ENCODE peak calls at places on chromosomes 12 and 14, in six cellular contexts. One of them, this sample, is unnamed. For H3K9me3, the result is how much of the 10 kb centered on the place peaks cover.

GRCh38 chr12:42014972-42015371 is 129.7 kb downstream of the GXYLT1 start:
- DNase-seq in neuronal stem cell: no peak
- DNase-seq in neural progenitor cell: peak
- DNase-seq in HepG2: no peak
- DNase-seq in PC-3: no peak
- DNase-seq in adrenal gland: no peak
- DNase-seq in this sample: no peak

GRCh38 chr12:49777800-49778748 is 36.7 kb downstream of the TMBIM6 start:
- DNase-seq in neuronal stem cell: peak
- DNase-seq in neural progenitor cell: peak
- DNase-seq in HepG2: peak
- DNase-seq in PC-3: peak
- DNase-seq in adrenal gland: peak
- DNase-seq in this sample: peak

GRCh38 chr12:111448266-111448830 is 42.6 kb downstream of the SH2B3 start:
- DNase-seq in neuronal stem cell: no peak
- DNase-seq in neural progenitor cell: no peak
- DNase-seq in HepG2: no peak
- DNase-seq in PC-3: no peak
- DNase-seq in adrenal gland: peak
- DNase-seq in this sample: no peak

GRCh38 chr12:124410354-124411175 is 115.7 kb downstream of the RFLNA start:
- DNase-seq in neuronal stem cell: no peak
- DNase-seq in neural progenitor cell: no peak
- DNase-seq in HepG2: no peak
- DNase-seq in PC-3: no peak
- DNase-seq in adrenal gland: no peak
- DNase-seq in this sample: no peak

GRCh38 chr12:87667378-87667777 is 361.8 kb downstream of the C12orf50 start:
- DNase-seq in neuronal stem cell: no peak
- DNase-seq in neural progenitor cell: no peak
- DNase-seq in HepG2: no peak
- DNase-seq in PC-3: peak
- DNase-seq in adrenal gland: no peak
- DNase-seq in this sample: no peak

GRCh38 chr12:18492372-18493025 is 231.2 kb downstream of the PIK3C2G start:
- DNase-seq in neuronal stem cell: no peak
- DNase-seq in neural progenitor cell: no peak
- DNase-seq in HepG2: no peak
- DNase-seq in PC-3: peak
- DNase-seq in adrenal gland: no peak
- DNase-seq in this sample: no peak

GRCh38 chr14:94971750-94972149 is 185.6 kb downstream of the DICER1 start:
- DNase-seq in neuronal stem cell: no peak
- DNase-seq in neural progenitor cell: no peak
- DNase-seq in HepG2: no peak
- DNase-seq in PC-3: no peak
- DNase-seq in adrenal gland: no peak
- DNase-seq in this sample: no peak

GRCh38 chr12:70853326-70853725 is 67.2 kb downstream of the PTPRR start:
- DNase-seq in neuronal stem cell: no peak
- DNase-seq in neural progenitor cell: no peak
- DNase-seq in HepG2: peak
- DNase-seq in PC-3: no peak
- DNase-seq in adrenal gland: no peak
- DNase-seq in this sample: no peak

GRCh38 chr12:104486943-104487819 is 30.4 kb downstream of the CHST11 start:
- DNase-seq in neuronal stem cell: no peak
- DNase-seq in neural progenitor cell: no peak
- DNase-seq in HepG2: no peak
- DNase-seq in PC-3: no peak
- DNase-seq in adrenal gland: no peak
- DNase-seq in this sample: no peak

GRCh38 chr12:31868980-31869379 is 90.2 kb upstream of the RESF1 start:
- DNase-seq in neuronal stem cell: no peak
- DNase-seq in neural progenitor cell: no peak
- DNase-seq in HepG2: no peak
- DNase-seq in PC-3: no peak
- DNase-seq in adrenal gland: peak
- DNase-seq in this sample: no peak

GRCh38 chr12:93135286-93136239 is 206.5 kb upstream of the EEA1 start:
- DNase-seq in neuronal stem cell: no peak
- DNase-seq in neural progenitor cell: no peak
- DNase-seq in HepG2: peak
- DNase-seq in PC-3: peak
- DNase-seq in adrenal gland: no peak
- DNase-seq in this sample: no peak

GRCh38 chr14:44081146-44081545 is 425.9 kb downstream of the FSCB start:
- DNase-seq in neuronal stem cell: no peak
- DNase-seq in neural progenitor cell: no peak
- DNase-seq in HepG2: no peak
- DNase-seq in PC-3: no peak
- DNase-seq in adrenal gland: no peak
- DNase-seq in this sample: no peak

GRCh38 chr12:126093911-126094310 is 1028.7 kb downstream of the AACS start:
- DNase-seq in neuronal stem cell: peak
- DNase-seq in neural progenitor cell: peak
- DNase-seq in HepG2: no peak
- DNase-seq in PC-3: peak
- DNase-seq in adrenal gland: no peak
- DNase-seq in this sample: no peak

GRCh38 chr14:92546347-92547053 is 32.9 kb downstream of the RIN3 start:
- DNase-seq in neuronal stem cell: no peak
- DNase-seq in neural progenitor cell: no peak
- DNase-seq in HepG2: no peak
- DNase-seq in PC-3: peak
- DNase-seq in adrenal gland: peak
- DNase-seq in this sample: no peak

GRCh38 chr12:3168775-3169221 is 91.6 kb downstream of the TSPAN9 start:
- DNase-seq in neuronal stem cell: no peak
- DNase-seq in neural progenitor cell: no peak
- DNase-seq in HepG2: no peak
- DNase-seq in PC-3: peak
- DNase-seq in adrenal gland: no peak
- DNase-seq in this sample: no peak

GRCh38 chr12:123106640-123107359 is 44.1 kb downstream of the PITPNM2 start:
- DNase-seq in neuronal stem cell: no peak
- DNase-seq in neural progenitor cell: no peak
- DNase-seq in HepG2: no peak
- DNase-seq in PC-3: peak
- DNase-seq in adrenal gland: peak
- DNase-seq in this sample: no peak

GRCh38 chr12:70165450-70165849 is 77.8 kb upstream of the CNOT2 start:
- DNase-seq in neuronal stem cell: no peak
- DNase-seq in neural progenitor cell: no peak
- DNase-seq in HepG2: no peak
- DNase-seq in PC-3: no peak
- DNase-seq in adrenal gland: no peak
- DNase-seq in this sample: no peak

GRCh38 chr12:104282109-104282508 is 21.4 kb upstream of the EID3 start:
- DNase-seq in neuronal stem cell: no peak
- DNase-seq in neural progenitor cell: no peak
- DNase-seq in HepG2: no peak
- DNase-seq in PC-3: peak
- DNase-seq in adrenal gland: no peak
- DNase-seq in this sample: no peak

GRCh38 chr14:47454025-47454424 is 221.4 kb downstream of the MDGA2 start:
- DNase-seq in neuronal stem cell: no peak
- DNase-seq in neural progenitor cell: no peak
- DNase-seq in HepG2: no peak
- DNase-seq in PC-3: no peak
- DNase-seq in adrenal gland: no peak
- DNase-seq in this sample: no peak
- H3K9me3 ChIP-seq in neuronal stem cell: under half
- H3K9me3 ChIP-seq in neural progenitor cell: under half
- H3K9me3 ChIP-seq in HepG2: under half
- H3K9me3 ChIP-seq in PC-3: under half
- H3K9me3 ChIP-seq in adrenal gland: under half
- H3K9me3 ChIP-seq in this sample: under half

DNA sequence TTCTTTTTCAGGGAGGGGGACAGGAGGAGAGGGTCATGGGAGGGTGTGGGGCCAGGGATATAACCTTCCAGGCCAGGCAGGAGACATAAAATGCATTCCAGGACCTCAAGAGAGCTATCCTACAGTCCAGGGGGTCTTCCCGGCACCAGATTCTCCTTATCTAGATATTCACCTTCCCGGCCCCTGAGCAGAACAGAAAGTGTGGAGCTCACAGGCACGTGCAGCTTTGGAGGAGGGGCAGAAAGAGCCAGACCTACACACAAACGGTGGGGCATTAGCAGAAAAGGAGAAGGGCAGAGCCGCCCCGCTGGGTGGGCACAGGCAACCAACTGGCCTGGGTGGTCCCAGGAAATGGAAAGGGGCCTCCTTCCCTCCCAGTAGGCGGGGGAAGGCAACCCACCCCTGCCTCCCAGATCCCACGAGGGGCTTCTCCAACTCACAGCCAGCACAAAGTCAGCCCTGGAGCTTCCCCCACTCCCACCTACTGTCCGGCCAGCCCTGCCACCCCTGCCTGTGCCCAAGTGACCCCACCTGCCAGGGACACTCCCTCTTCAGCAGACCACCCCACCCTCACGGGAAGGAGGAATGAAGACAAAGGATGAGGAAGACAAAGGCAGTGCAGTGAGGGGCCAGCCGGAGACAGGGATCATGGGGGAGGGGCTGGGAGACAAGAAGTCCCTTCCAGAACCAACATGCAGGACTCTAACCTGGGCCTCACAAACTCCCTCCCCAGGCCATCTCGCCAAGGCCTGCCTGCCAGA is 33.3 kb downstream of the CCDC85C start:
- DNase-seq in neuronal stem cell: no peak
- DNase-seq in neural progenitor cell: peak
- DNase-seq in HepG2: no peak
- DNase-seq in PC-3: no peak
- DNase-seq in adrenal gland: no peak
- DNase-seq in this sample: no peak
- H3K9me3 ChIP-seq in neuronal stem cell: under half
- H3K9me3 ChIP-seq in neural progenitor cell: under half
- H3K9me3 ChIP-seq in HepG2: under half
- H3K9me3 ChIP-seq in PC-3: under half
- H3K9me3 ChIP-seq in adrenal gland: under half
- H3K9me3 ChIP-seq in this sample: under half

DNA sequence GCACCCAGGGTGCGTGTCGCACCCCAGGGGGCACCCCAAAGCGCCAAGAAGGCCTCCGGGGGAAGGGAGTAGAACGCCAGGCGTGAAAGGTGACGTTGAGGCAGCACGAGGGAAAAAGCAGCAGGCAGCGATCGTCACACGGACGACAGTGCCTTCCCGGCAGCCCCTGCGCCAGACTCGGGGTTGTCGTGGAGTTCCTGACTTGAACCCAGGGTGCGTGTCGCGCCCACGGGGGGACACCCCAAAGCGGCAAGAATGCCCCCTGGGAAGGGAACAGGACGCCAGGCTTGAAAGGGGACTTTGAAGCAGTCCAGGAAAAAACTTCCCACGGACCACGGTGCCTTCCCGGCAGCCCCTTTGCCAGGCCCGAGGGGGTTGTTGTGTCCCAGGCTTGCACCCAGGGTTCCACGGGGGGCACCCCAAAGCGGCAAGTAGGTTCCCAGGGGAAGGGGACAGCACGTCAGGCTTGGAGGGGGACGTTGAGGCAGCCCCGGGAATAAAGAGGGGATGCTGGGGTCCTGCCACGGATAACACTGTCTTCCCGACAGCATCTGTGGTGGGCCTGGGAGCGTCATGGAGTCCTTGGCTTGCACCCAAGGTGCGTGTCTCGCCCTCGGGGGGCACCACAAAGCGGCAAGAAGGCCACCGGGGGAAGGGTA is 159.2 kb upstream of the ALG10B start:
- DNase-seq in neuronal stem cell: no peak
- DNase-seq in neural progenitor cell: no peak
- DNase-seq in HepG2: no peak
- DNase-seq in PC-3: no peak
- DNase-seq in adrenal gland: no peak
- DNase-seq in this sample: no peak
- H3K9me3 ChIP-seq in neuronal stem cell: half or more
- H3K9me3 ChIP-seq in neural progenitor cell: under half
- H3K9me3 ChIP-seq in HepG2: under half
- H3K9me3 ChIP-seq in PC-3: under half
- H3K9me3 ChIP-seq in adrenal gland: under half
- H3K9me3 ChIP-seq in this sample: under half

GRCh38 chr14:59374048-59374447 is 91.1 kb downstream of the GPR135 start:
- DNase-seq in neuronal stem cell: no peak
- DNase-seq in neural progenitor cell: no peak
- DNase-seq in HepG2: peak
- DNase-seq in PC-3: no peak
- DNase-seq in adrenal gland: no peak
- DNase-seq in this sample: no peak

GRCh38 chr14:59371762-59372161 is 93.4 kb downstream of the GPR135 start:
- DNase-seq in neuronal stem cell: no peak
- DNase-seq in neural progenitor cell: no peak
- DNase-seq in HepG2: no peak
- DNase-seq in PC-3: no peak
- DNase-seq in adrenal gland: no peak
- DNase-seq in this sample: no peak

GRCh38 chr14:59370158-59370557 is 95.0 kb downstream of the GPR135 start:
- DNase-seq in neuronal stem cell: no peak
- DNase-seq in neural progenitor cell: no peak
- DNase-seq in HepG2: no peak
- DNase-seq in PC-3: no peak
- DNase-seq in adrenal gland: no peak
- DNase-seq in this sample: no peak
- H3K9me3 ChIP-seq in neuronal stem cell: under half
- H3K9me3 ChIP-seq in neural progenitor cell: under half
- H3K9me3 ChIP-seq in HepG2: under half
- H3K9me3 ChIP-seq in PC-3: under half
- H3K9me3 ChIP-seq in adrenal gland: under half
- H3K9me3 ChIP-seq in this sample: under half

DNA sequence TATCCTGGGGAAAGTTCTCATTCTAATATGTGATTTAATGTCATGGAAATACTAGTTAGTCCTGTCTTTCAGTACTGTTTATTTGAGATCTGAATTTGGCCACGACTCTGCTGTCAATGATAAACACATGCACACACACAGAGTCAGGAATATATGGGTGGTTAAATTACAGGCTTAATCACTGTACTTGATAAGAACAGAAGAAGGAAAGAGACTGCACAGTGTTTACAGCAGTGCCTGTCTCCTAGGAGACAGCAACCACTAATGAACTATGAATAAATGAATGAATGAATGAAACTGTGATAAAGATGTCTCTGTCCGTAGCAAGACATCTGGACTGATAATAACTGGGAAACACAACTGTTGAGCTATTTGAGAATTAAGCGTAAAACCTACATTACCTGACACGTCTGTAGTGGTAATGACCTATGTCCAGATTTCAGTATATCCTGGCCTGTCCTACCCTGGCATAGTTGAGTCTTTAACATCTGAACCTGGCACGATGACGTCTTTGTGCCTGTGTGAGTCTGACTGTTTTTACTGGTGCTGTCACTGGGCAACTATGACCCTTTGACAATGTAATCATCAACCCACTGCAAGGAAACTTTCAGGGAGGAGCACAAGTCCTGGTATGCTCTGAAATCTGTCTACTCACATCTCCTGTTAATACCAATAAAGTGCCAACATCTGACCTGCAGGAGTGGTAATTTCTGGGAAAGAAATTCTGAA is 524.6 kb downstream of the TMEM132D start:
- DNase-seq in neuronal stem cell: no peak
- DNase-seq in neural progenitor cell: no peak
- DNase-seq in HepG2: no peak
- DNase-seq in PC-3: no peak
- DNase-seq in adrenal gland: no peak
- DNase-seq in this sample: no peak
- H3K9me3 ChIP-seq in neuronal stem cell: under half
- H3K9me3 ChIP-seq in neural progenitor cell: under half
- H3K9me3 ChIP-seq in HepG2: under half
- H3K9me3 ChIP-seq in PC-3: under half
- H3K9me3 ChIP-seq in adrenal gland: under half
- H3K9me3 ChIP-seq in this sample: under half

GRCh38 chr12:29171421-29172258 is 22.6 kb downstream of the FAR2 start:
- DNase-seq in neuronal stem cell: no peak
- DNase-seq in neural progenitor cell: no peak
- DNase-seq in HepG2: no peak
- DNase-seq in PC-3: no peak
- DNase-seq in adrenal gland: no peak
- DNase-seq in this sample: no peak
- H3K9me3 ChIP-seq in neuronal stem cell: under half
- H3K9me3 ChIP-seq in neural progenitor cell: under half
- H3K9me3 ChIP-seq in HepG2: under half
- H3K9me3 ChIP-seq in PC-3: under half
- H3K9me3 ChIP-seq in adrenal gland: under half
- H3K9me3 ChIP-seq in this sample: under half